ENCODE peak calls at places on chromosomes 11 and 22, in four cellular contexts. One of them, this sample, is unnamed.

GRCh38 chr22:43155789-43156188 is 4.4 kb downstream of the TSPO start:
- DNase-seq in suprapubic skin: no peak
- DNase-seq in sigmoid colon: no peak
- DNase-seq in stomach: no peak
- DNase-seq in this sample: no peak

GRCh38 chr11:10581481-10582019 is 13.1 kb upstream of the LYVE1 start:
- DNase-seq in suprapubic skin: no peak
- DNase-seq in sigmoid colon: peak
- DNase-seq in stomach: no peak
- DNase-seq in this sample: no peak

GRCh38 chr11:63868399-63869064 is 29.6 kb downstream of the MARK2 start:
- DNase-seq in suprapubic skin: no peak
- DNase-seq in sigmoid colon: no peak
- DNase-seq in stomach: no peak
- DNase-seq in this sample: no peak

GRCh38 chr11:125623064-125623463 is 1.9 kb upstream of the CHEK1 start:
- DNase-seq in suprapubic skin: no peak
- DNase-seq in sigmoid colon: no peak
- DNase-seq in stomach: no peak
- DNase-seq in this sample: no peak

GRCh38 chr22:43330178-43331063 is 12.8 kb downstream of the SCUBE1 start:
- DNase-seq in suprapubic skin: no peak
- DNase-seq in sigmoid colon: no peak
- DNase-seq in stomach: no peak
- DNase-seq in this sample: no peak

GRCh38 chr11:64874308-64874707 is 4.1 kb downstream of the EHD1 start:
- DNase-seq in suprapubic skin: no peak
- DNase-seq in sigmoid colon: no peak
- DNase-seq in stomach: no peak
- DNase-seq in this sample: no peak

GRCh38 chr22:23394525-23395326 is 185.4 kb downstream of the IGLL1 start:
- DNase-seq in suprapubic skin: peak
- DNase-seq in sigmoid colon: peak
- DNase-seq in stomach: no peak
- DNase-seq in this sample: no peak

GRCh38 chr11:126501641-126502040 is 146.2 kb downstream of the ST3GAL4 start:
- DNase-seq in suprapubic skin: no peak
- DNase-seq in sigmoid colon: peak
- DNase-seq in stomach: no peak
- DNase-seq in this sample: no peak

GRCh38 chr22:41976070-41976901 is 7.0 kb downstream of the SEPTIN3 start:
- DNase-seq in suprapubic skin: no peak
- DNase-seq in sigmoid colon: no peak
- DNase-seq in stomach: peak
- DNase-seq in this sample: no peak

GRCh38 chr11:111450480-111451320 is 61.5 kb downstream of the BTG4 start:
- DNase-seq in suprapubic skin: peak
- DNase-seq in sigmoid colon: no peak
- DNase-seq in stomach: no peak
- DNase-seq in this sample: no peak

GRCh38 chr22:50674606-50675552 is 2.3 kb downstream of the SHANK3 start:
- DNase-seq in suprapubic skin: peak
- DNase-seq in sigmoid colon: no peak
- DNase-seq in stomach: peak
- DNase-seq in this sample: no peak

GRCh38 chr11:69312418-69313399 is 18.8 kb downstream of the MYEOV start:
- DNase-seq in suprapubic skin: no peak
- DNase-seq in sigmoid colon: peak
- DNase-seq in stomach: no peak
- DNase-seq in this sample: no peak

GRCh38 chr11:110092577-110093406 is at the start of gene ZC3H12C:
- DNase-seq in suprapubic skin: peak
- DNase-seq in sigmoid colon: peak
- DNase-seq in stomach: peak
- DNase-seq in this sample: peak

GRCh38 chr11:65310756-65311155 is 3.9 kb upstream of the CDC42EP2 start:
- DNase-seq in suprapubic skin: no peak
- DNase-seq in sigmoid colon: no peak
- DNase-seq in stomach: no peak
- DNase-seq in this sample: no peak

DNA sequence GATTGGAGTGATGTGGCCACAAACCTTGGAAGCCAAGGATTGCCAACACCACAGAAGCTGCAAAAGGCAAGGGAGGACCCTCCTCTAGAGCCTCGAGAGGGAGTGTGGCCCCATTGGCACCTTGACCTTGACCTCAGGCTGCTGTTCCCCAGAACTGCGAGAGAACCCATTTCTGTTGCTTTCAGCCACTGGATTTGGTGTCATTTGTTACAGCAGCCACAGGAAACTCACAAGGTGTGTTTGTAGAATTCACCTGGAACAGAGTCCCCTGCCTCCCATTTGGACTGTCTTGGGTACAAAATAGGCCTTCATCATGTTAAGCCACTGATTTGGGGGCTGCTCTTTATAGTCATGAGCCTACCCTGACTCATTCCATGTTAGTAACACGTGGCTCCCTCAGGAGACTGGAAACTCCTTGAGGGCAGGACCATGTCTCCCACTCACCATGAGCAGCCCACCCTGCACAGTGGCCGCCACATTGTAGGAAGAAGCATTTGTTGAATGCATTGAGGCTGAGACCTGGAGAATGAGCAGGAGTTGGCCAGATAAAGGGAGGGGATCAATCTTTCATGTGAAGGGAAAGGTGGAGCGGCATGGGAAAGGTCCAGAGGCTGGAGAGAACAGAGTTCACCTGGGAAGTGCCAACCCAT is 8.3 kb downstream of the C11orf86 start:
- DNase-seq in suprapubic skin: no peak
- DNase-seq in sigmoid colon: no peak
- DNase-seq in stomach: no peak
- DNase-seq in this sample: no peak
- TF ChIP-seq CTCF in suprapubic skin: no peak
- TF ChIP-seq CTCF in sigmoid colon: no peak
- TF ChIP-seq CTCF in stomach: no peak
- TF ChIP-seq CTCF in this sample: no peak

GRCh38 chr11:1458340-1459218 is 28.0 kb downstream of the MOB2 start:
- DNase-seq in suprapubic skin: no peak
- DNase-seq in sigmoid colon: peak
- DNase-seq in stomach: peak
- DNase-seq in this sample: peak
- TF ChIP-seq EP300 in suprapubic skin: no peak
- TF ChIP-seq EP300 in sigmoid colon: no peak
- TF ChIP-seq EP300 in stomach: no peak
- TF ChIP-seq EP300 in this sample: no peak

DNA sequence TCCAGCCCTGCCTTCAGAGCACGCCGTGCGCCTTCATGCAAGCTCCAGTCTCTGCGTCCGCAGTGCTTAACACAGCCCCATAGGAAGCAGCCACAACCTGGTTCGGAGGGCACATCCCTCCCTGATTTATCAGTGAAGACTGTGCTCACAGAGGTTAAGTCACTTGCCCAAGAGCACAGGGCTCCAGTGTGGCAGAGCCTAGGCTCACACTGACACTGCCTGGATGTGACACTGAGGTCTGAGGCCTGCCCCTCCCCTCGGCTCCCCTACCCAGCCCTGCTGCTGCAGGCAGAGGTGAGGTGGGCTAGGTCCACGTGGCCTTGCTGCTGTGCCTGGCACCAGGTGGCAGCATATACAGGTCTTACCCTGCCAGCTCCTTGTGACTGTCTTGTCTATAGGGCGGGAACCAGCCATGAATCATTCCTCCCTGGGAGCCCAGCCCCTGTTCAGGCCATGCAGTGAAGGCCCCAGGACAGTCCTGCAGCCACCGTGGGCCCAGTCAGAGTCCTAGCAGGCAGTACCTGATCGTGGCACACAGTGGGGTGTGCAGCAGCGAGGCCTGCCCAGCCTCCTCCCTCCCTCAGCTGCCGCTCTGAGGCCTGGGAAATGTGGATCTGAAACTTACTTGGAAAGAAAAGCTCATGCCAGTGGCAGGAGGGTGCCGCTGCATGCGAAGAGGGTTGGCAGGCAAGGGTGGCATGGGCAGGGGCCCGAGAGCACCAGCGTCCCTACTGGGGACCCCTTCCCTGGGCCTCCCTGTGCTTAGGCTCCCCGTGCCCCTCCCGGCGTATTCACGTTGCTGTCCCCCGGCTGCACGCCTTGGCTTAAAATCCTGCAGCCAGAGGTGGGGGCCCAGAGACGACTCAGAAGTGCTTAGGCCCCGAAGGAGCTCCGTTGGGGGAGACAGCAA is 1.2 kb upstream of the CERK start:
- DNase-seq in suprapubic skin: no peak
- DNase-seq in sigmoid colon: no peak
- DNase-seq in stomach: peak
- DNase-seq in this sample: no peak
- H3K27ac ChIP-seq in suprapubic skin: peak
- H3K27ac ChIP-seq in sigmoid colon: peak
- H3K27ac ChIP-seq in stomach: peak
- H3K27ac ChIP-seq in this sample: peak

GRCh38 chr11:34360056-34360455 is 2.2 kb upstream of the ABTB2 start:
- DNase-seq in suprapubic skin: no peak
- DNase-seq in sigmoid colon: no peak
- DNase-seq in stomach: no peak
- DNase-seq in this sample: no peak

GRCh38 chr11:34358666-34359547 is 1.1 kb upstream of the ABTB2 start:
- DNase-seq in suprapubic skin: peak
- DNase-seq in sigmoid colon: peak
- DNase-seq in stomach: peak
- DNase-seq in this sample: peak

GRCh38 chr11:34357646-34358257 is at the start of gene ABTB2:
- DNase-seq in suprapubic skin: peak
- DNase-seq in sigmoid colon: peak
- DNase-seq in stomach: peak
- DNase-seq in this sample: peak

GRCh38 chr11:34358258-34358665 is 452 bp upstream of the ABTB2 start:
- DNase-seq in suprapubic skin: no peak
- DNase-seq in sigmoid colon: peak
- DNase-seq in stomach: peak
- DNase-seq in this sample: peak

GRCh38 chr11:34359548-34359891 is 1.7 kb upstream of the ABTB2 start:
- DNase-seq in suprapubic skin: no peak
- DNase-seq in sigmoid colon: no peak
- DNase-seq in stomach: no peak
- DNase-seq in this sample: peak
- TF ChIP-seq CTCF in suprapubic skin: no peak
- TF ChIP-seq CTCF in sigmoid colon: no peak
- TF ChIP-seq CTCF in stomach: no peak
- TF ChIP-seq CTCF in this sample: peak

GRCh38 chr11:121890377-121890776 is 225.6 kb downstream of the BLID start:
- DNase-seq in suprapubic skin: no peak
- DNase-seq in sigmoid colon: no peak
- DNase-seq in stomach: peak
- DNase-seq in this sample: no peak

GRCh38 chr11:121892131-121892681 is 223.8 kb downstream of the BLID start:
- DNase-seq in suprapubic skin: no peak
- DNase-seq in sigmoid colon: no peak
- DNase-seq in stomach: no peak
- DNase-seq in this sample: no peak

GRCh38 chr11:121891134-121891533 is 224.9 kb downstream of the BLID start:
- DNase-seq in suprapubic skin: no peak
- DNase-seq in sigmoid colon: no peak
- DNase-seq in stomach: no peak
- DNase-seq in this sample: no peak

GRCh38 chr11:121894581-121894980 is 221.4 kb downstream of the BLID start:
- DNase-seq in suprapubic skin: no peak
- DNase-seq in sigmoid colon: no peak
- DNase-seq in stomach: no peak
- DNase-seq in this sample: no peak

GRCh38 chr11:121892863-121893262 is 223.2 kb downstream of the BLID start:
- DNase-seq in suprapubic skin: no peak
- DNase-seq in sigmoid colon: no peak
- DNase-seq in stomach: no peak
- DNase-seq in this sample: no peak
- TF ChIP-seq EP300 in suprapubic skin: no peak
- TF ChIP-seq EP300 in sigmoid colon: no peak
- TF ChIP-seq EP300 in stomach: no peak
- TF ChIP-seq EP300 in this sample: no peak

GRCh38 chr11:1839924-1840779 is 1.4 kb downstream of the TNNI2 start:
- DNase-seq in suprapubic skin: no peak
- DNase-seq in sigmoid colon: no peak
- DNase-seq in stomach: peak
- DNase-seq in this sample: no peak
- H3K27ac ChIP-seq in suprapubic skin: no peak
- H3K27ac ChIP-seq in sigmoid colon: peak
- H3K27ac ChIP-seq in stomach: no peak
- H3K27ac ChIP-seq in this sample: peak

GRCh38 chr11:120985718-120986569 is 38.0 kb upstream of the TBCEL start:
- DNase-seq in suprapubic skin: no peak
- DNase-seq in sigmoid colon: peak
- DNase-seq in stomach: peak
- DNase-seq in this sample: no peak
- TF ChIP-seq CTCF in suprapubic skin: no peak
- TF ChIP-seq CTCF in sigmoid colon: no peak
- TF ChIP-seq CTCF in stomach: no peak
- TF ChIP-seq CTCF in this sample: peak